ENCODE peak calls at places on chromosomes 6 and 20, in four cellular contexts. One of them, this sample, is unnamed.

GRCh38 chr6:35469711-35470662 is 1.8 kb downstream of the RPL10A start:
- DNase-seq in hippocampal formation: no peak
- DNase-seq in natural killer cell: no peak
- DNase-seq in stimulated activated CD8-positive, alpha-beta memory T cell treated with anti-CD3 and anti-CD28 coated beads, Interleukin-4, amount 100 ng/mL, for 24 hours: no peak
- DNase-seq in this sample: no peak

GRCh38 chr6:86937219-86938079 is at the start of gene HTR1E:
- DNase-seq in stimulated activated CD8-positive, alpha-beta memory T cell treated with anti-CD3 and anti-CD28 coated beads, Interleukin-4, amount 100 ng/mL, for 24 hours: no peak
- DNase-seq in hippocampal formation: peak; percentile 45
- DNase-seq in natural killer cell: no peak
- DNase-seq in this sample: peak; percentile 65

GRCh38 chr6:43748765-43749164 is 21.2 kb upstream of the VEGFA start:
- DNase-seq in natural killer cell: no peak
- DNase-seq in hippocampal formation: no peak
- DNase-seq in stimulated activated CD8-positive, alpha-beta memory T cell treated with anti-CD3 and anti-CD28 coated beads, Interleukin-4, amount 100 ng/mL, for 24 hours: no peak
- DNase-seq in this sample: no peak

GRCh38 chr6:32060966-32061655 is 22.9 kb downstream of the CYP21A2 start:
- DNase-seq in natural killer cell: no peak
- DNase-seq in hippocampal formation: no peak
- DNase-seq in stimulated activated CD8-positive, alpha-beta memory T cell treated with anti-CD3 and anti-CD28 coated beads, Interleukin-4, amount 100 ng/mL, for 24 hours: no peak
- DNase-seq in this sample: no peak

GRCh38 chr20:37350655-37351574 is 5.0 kb downstream of the SRC start:
- DNase-seq in stimulated activated CD8-positive, alpha-beta memory T cell treated with anti-CD3 and anti-CD28 coated beads, Interleukin-4, amount 100 ng/mL, for 24 hours: no peak
- DNase-seq in natural killer cell: no peak
- DNase-seq in hippocampal formation: no peak
- DNase-seq in this sample: no peak

GRCh38 chr20:32551693-32552092 is 33.4 kb downstream of the NOL4L start:
- DNase-seq in natural killer cell: no peak
- DNase-seq in stimulated activated CD8-positive, alpha-beta memory T cell treated with anti-CD3 and anti-CD28 coated beads, Interleukin-4, amount 100 ng/mL, for 24 hours: no peak
- DNase-seq in hippocampal formation: no peak
- DNase-seq in this sample: no peak

GRCh38 chr6:168221000-168221399 is 98.6 kb downstream of the DACT2 start:
- DNase-seq in stimulated activated CD8-positive, alpha-beta memory T cell treated with anti-CD3 and anti-CD28 coated beads, Interleukin-4, amount 100 ng/mL, for 24 hours: no peak
- DNase-seq in hippocampal formation: no peak
- DNase-seq in natural killer cell: no peak
- DNase-seq in this sample: no peak

GRCh38 chr6:150032598-150032997 is 7.3 kb upstream of the RAET1L start:
- DNase-seq in natural killer cell: no peak
- DNase-seq in stimulated activated CD8-positive, alpha-beta memory T cell treated with anti-CD3 and anti-CD28 coated beads, Interleukin-4, amount 100 ng/mL, for 24 hours: no peak
- DNase-seq in hippocampal formation: no peak
- DNase-seq in this sample: no peak

GRCh38 chr20:2820896-2821869 is 5.0 kb downstream of the TMEM239 start:
- DNase-seq in natural killer cell: no peak
- DNase-seq in hippocampal formation: no peak
- DNase-seq in stimulated activated CD8-positive, alpha-beta memory T cell treated with anti-CD3 and anti-CD28 coated beads, Interleukin-4, amount 100 ng/mL, for 24 hours: no peak
- DNase-seq in this sample: no peak

GRCh38 chr6:12403201-12403826 is 113.2 kb downstream of the EDN1 start:
- DNase-seq in hippocampal formation: no peak
- DNase-seq in stimulated activated CD8-positive, alpha-beta memory T cell treated with anti-CD3 and anti-CD28 coated beads, Interleukin-4, amount 100 ng/mL, for 24 hours: no peak
- DNase-seq in natural killer cell: no peak
- DNase-seq in this sample: no peak

GRCh38 chr6:107321793-107322192 is 137.6 kb downstream of the PDSS2 start:
- DNase-seq in stimulated activated CD8-positive, alpha-beta memory T cell treated with anti-CD3 and anti-CD28 coated beads, Interleukin-4, amount 100 ng/mL, for 24 hours: no peak
- DNase-seq in natural killer cell: no peak
- DNase-seq in hippocampal formation: no peak
- DNase-seq in this sample: no peak

This sample was measured in head of caudate nucleus.